ENCODE peak calls at places on chromosomes 3 and 15, in nine cellular contexts. One of them, this sample, is unnamed.

GRCh38 chr15:90617171-90617570 is 87.4 kb downstream of the CRTC3 start:
- DNase-seq in fibroblast of lung: peak
- DNase-seq in iPS DF 6.9: no peak
- DNase-seq in naive thymus-derived CD8-positive, alpha-beta T cell: no peak
- DNase-seq in Peyer's patch: no peak
- DNase-seq in tibial artery: no peak
- DNase-seq in right lobe of liver: no peak
- DNase-seq in GM04504: no peak
- DNase-seq in kidney: no peak
- DNase-seq in this sample: no peak

GRCh38 chr3:153130312-153130977 is 31.6 kb upstream of the RAP2B start:
- DNase-seq in fibroblast of lung: peak
- DNase-seq in iPS DF 6.9: no peak
- DNase-seq in naive thymus-derived CD8-positive, alpha-beta T cell: no peak
- DNase-seq in Peyer's patch: no peak
- DNase-seq in tibial artery: no peak
- DNase-seq in right lobe of liver: no peak
- DNase-seq in GM04504: peak
- DNase-seq in kidney: no peak
- DNase-seq in this sample: no peak

GRCh38 chr3:138438896-138439295 is 4.5 kb downstream of the ESYT3 start:
- DNase-seq in fibroblast of lung: no peak
- DNase-seq in iPS DF 6.9: no peak
- DNase-seq in naive thymus-derived CD8-positive, alpha-beta T cell: no peak
- DNase-seq in Peyer's patch: no peak
- DNase-seq in tibial artery: peak
- DNase-seq in right lobe of liver: no peak
- DNase-seq in GM04504: no peak
- DNase-seq in kidney: no peak
- DNase-seq in this sample: no peak

GRCh38 chr3:3119393-3119851 is 7.3 kb upstream of the TRNT1 start:
- DNase-seq in fibroblast of lung: no peak
- DNase-seq in iPS DF 6.9: no peak
- DNase-seq in naive thymus-derived CD8-positive, alpha-beta T cell: no peak
- DNase-seq in Peyer's patch: no peak
- DNase-seq in tibial artery: no peak
- DNase-seq in right lobe of liver: no peak
- DNase-seq in GM04504: no peak
- DNase-seq in kidney: no peak
- DNase-seq in this sample: no peak

GRCh38 chr3:109336272-109336957 is 931 bp downstream of the DPPA4 start:
- DNase-seq in fibroblast of lung: peak
- DNase-seq in iPS DF 6.9: no peak
- DNase-seq in naive thymus-derived CD8-positive, alpha-beta T cell: no peak
- DNase-seq in Peyer's patch: no peak
- DNase-seq in tibial artery: no peak
- DNase-seq in right lobe of liver: peak
- DNase-seq in GM04504: no peak
- DNase-seq in kidney: no peak
- DNase-seq in this sample: no peak

GRCh38 chr3:126197854-126198584 is 17.6 kb upstream of the ALDH1L1 start:
- DNase-seq in fibroblast of lung: peak
- DNase-seq in iPS DF 6.9: peak
- DNase-seq in naive thymus-derived CD8-positive, alpha-beta T cell: peak
- DNase-seq in Peyer's patch: no peak
- DNase-seq in tibial artery: peak
- DNase-seq in right lobe of liver: peak
- DNase-seq in GM04504: peak
- DNase-seq in kidney: peak
- DNase-seq in this sample: peak

GRCh38 chr3:106206165-106206564 is 337.4 kb upstream of the CBLB start:
- DNase-seq in fibroblast of lung: peak
- DNase-seq in iPS DF 6.9: no peak
- DNase-seq in naive thymus-derived CD8-positive, alpha-beta T cell: no peak
- DNase-seq in Peyer's patch: no peak
- DNase-seq in tibial artery: no peak
- DNase-seq in right lobe of liver: no peak
- DNase-seq in GM04504: peak
- DNase-seq in kidney: no peak
- DNase-seq in this sample: no peak

GRCh38 chr15:26790118-26790517 is 17.3 kb upstream of the GABRB3 start:
- DNase-seq in fibroblast of lung: no peak
- DNase-seq in iPS DF 6.9: no peak
- DNase-seq in naive thymus-derived CD8-positive, alpha-beta T cell: no peak
- DNase-seq in Peyer's patch: no peak
- DNase-seq in tibial artery: no peak
- DNase-seq in right lobe of liver: no peak
- DNase-seq in GM04504: no peak
- DNase-seq in kidney: no peak
- DNase-seq in this sample: no peak

GRCh38 chr15:74954515-74954914 is 2.1 kb downstream of the RPP25 start:
- DNase-seq in fibroblast of lung: peak
- DNase-seq in iPS DF 6.9: no peak
- DNase-seq in naive thymus-derived CD8-positive, alpha-beta T cell: no peak
- DNase-seq in Peyer's patch: no peak
- DNase-seq in tibial artery: no peak
- DNase-seq in right lobe of liver: no peak
- DNase-seq in GM04504: no peak
- DNase-seq in kidney: peak
- DNase-seq in this sample: no peak

GRCh38 chr3:138435840-138436239 is 1.4 kb downstream of the ESYT3 start:
- DNase-seq in fibroblast of lung: no peak
- DNase-seq in iPS DF 6.9: no peak
- DNase-seq in naive thymus-derived CD8-positive, alpha-beta T cell: no peak
- DNase-seq in Peyer's patch: no peak
- DNase-seq in tibial artery: no peak
- DNase-seq in right lobe of liver: no peak
- DNase-seq in GM04504: no peak
- DNase-seq in kidney: no peak
- DNase-seq in this sample: no peak

GRCh38 chr15:72784233-72784876 is 797 bp upstream of the ADPGK start:
- DNase-seq in fibroblast of lung: peak
- DNase-seq in iPS DF 6.9: no peak
- DNase-seq in naive thymus-derived CD8-positive, alpha-beta T cell: peak
- DNase-seq in Peyer's patch: no peak
- DNase-seq in tibial artery: no peak
- DNase-seq in right lobe of liver: no peak
- DNase-seq in GM04504: peak
- DNase-seq in kidney: no peak
- DNase-seq in this sample: no peak

GRCh38 chr3:24460974-24461373 is 33.7 kb downstream of the THRB start:
- DNase-seq in fibroblast of lung: no peak
- DNase-seq in iPS DF 6.9: no peak
- DNase-seq in naive thymus-derived CD8-positive, alpha-beta T cell: no peak
- DNase-seq in Peyer's patch: no peak
- DNase-seq in tibial artery: no peak
- DNase-seq in right lobe of liver: no peak
- DNase-seq in GM04504: no peak
- DNase-seq in kidney: no peak
- DNase-seq in this sample: no peak

GRCh38 chr15:52233405-52233804 is 42.2 kb upstream of the GNB5 start:
- DNase-seq in fibroblast of lung: no peak
- DNase-seq in iPS DF 6.9: no peak
- DNase-seq in naive thymus-derived CD8-positive, alpha-beta T cell: no peak
- DNase-seq in Peyer's patch: no peak
- DNase-seq in tibial artery: no peak
- DNase-seq in right lobe of liver: no peak
- DNase-seq in GM04504: no peak
- DNase-seq in kidney: no peak
- DNase-seq in this sample: no peak

GRCh38 chr3:158105710-158106438 is at the start of gene SHOX2:
- DNase-seq in fibroblast of lung: peak
- DNase-seq in iPS DF 6.9: no peak
- DNase-seq in naive thymus-derived CD8-positive, alpha-beta T cell: peak
- DNase-seq in Peyer's patch: peak
- DNase-seq in tibial artery: peak
- DNase-seq in right lobe of liver: peak
- DNase-seq in GM04504: no peak
- DNase-seq in kidney: peak
- DNase-seq in this sample: no peak

GRCh38 chr3:15148614-15149013 is 49.7 kb upstream of the RBSN start:
- DNase-seq in fibroblast of lung: no peak
- DNase-seq in iPS DF 6.9: peak
- DNase-seq in naive thymus-derived CD8-positive, alpha-beta T cell: no peak
- DNase-seq in Peyer's patch: no peak
- DNase-seq in tibial artery: no peak
- DNase-seq in right lobe of liver: no peak
- DNase-seq in GM04504: no peak
- DNase-seq in kidney: no peak
- DNase-seq in this sample: no peak

GRCh38 chr3:23232016-23232415 is 28.9 kb downstream of the UBE2E2 start:
- DNase-seq in fibroblast of lung: peak
- DNase-seq in iPS DF 6.9: no peak
- DNase-seq in naive thymus-derived CD8-positive, alpha-beta T cell: no peak
- DNase-seq in Peyer's patch: no peak
- DNase-seq in tibial artery: no peak
- DNase-seq in right lobe of liver: no peak
- DNase-seq in GM04504: no peak
- DNase-seq in kidney: no peak
- DNase-seq in this sample: no peak

GRCh38 chr3:124401841-124402240 is 328.4 kb upstream of the UMPS start:
- DNase-seq in fibroblast of lung: peak
- DNase-seq in iPS DF 6.9: no peak
- DNase-seq in naive thymus-derived CD8-positive, alpha-beta T cell: no peak
- DNase-seq in Peyer's patch: no peak
- DNase-seq in tibial artery: no peak
- DNase-seq in right lobe of liver: no peak
- DNase-seq in GM04504: no peak
- DNase-seq in kidney: no peak
- DNase-seq in this sample: no peak

GRCh38 chr15:75171408-75171807 is 30.3 kb upstream of the C15orf39 start:
- DNase-seq in fibroblast of lung: peak
- DNase-seq in iPS DF 6.9: no peak
- DNase-seq in naive thymus-derived CD8-positive, alpha-beta T cell: no peak
- DNase-seq in Peyer's patch: no peak
- DNase-seq in tibial artery: no peak
- DNase-seq in right lobe of liver: no peak
- DNase-seq in GM04504: peak
- DNase-seq in kidney: no peak
- DNase-seq in this sample: no peak

GRCh38 chr3:13452490-13453335 is 27.4 kb upstream of the HDAC11 start:
- DNase-seq in fibroblast of lung: peak
- DNase-seq in iPS DF 6.9: no peak
- DNase-seq in naive thymus-derived CD8-positive, alpha-beta T cell: peak
- DNase-seq in Peyer's patch: peak
- DNase-seq in tibial artery: no peak
- DNase-seq in right lobe of liver: peak
- DNase-seq in GM04504: peak
- DNase-seq in kidney: no peak
- DNase-seq in this sample: peak

GRCh38 chr15:27268923-27269322 is 297.9 kb downstream of the GABRG3 start:
- DNase-seq in fibroblast of lung: peak
- DNase-seq in iPS DF 6.9: no peak
- DNase-seq in naive thymus-derived CD8-positive, alpha-beta T cell: no peak
- DNase-seq in Peyer's patch: no peak
- DNase-seq in tibial artery: no peak
- DNase-seq in right lobe of liver: no peak
- DNase-seq in GM04504: no peak
- DNase-seq in kidney: no peak
- DNase-seq in this sample: no peak

GRCh38 chr3:111998661-111999641 is at the start of gene TAGLN3:
- DNase-seq in fibroblast of lung: peak
- DNase-seq in iPS DF 6.9: no peak
- DNase-seq in naive thymus-derived CD8-positive, alpha-beta T cell: no peak
- DNase-seq in Peyer's patch: peak
- DNase-seq in tibial artery: no peak
- DNase-seq in right lobe of liver: no peak
- DNase-seq in GM04504: no peak
- DNase-seq in kidney: peak
- DNase-seq in this sample: no peak

GRCh38 chr3:71313844-71314243 is 269.7 kb downstream of the FOXP1 start:
- DNase-seq in fibroblast of lung: no peak
- DNase-seq in iPS DF 6.9: no peak
- DNase-seq in naive thymus-derived CD8-positive, alpha-beta T cell: no peak
- DNase-seq in Peyer's patch: no peak
- DNase-seq in tibial artery: no peak
- DNase-seq in right lobe of liver: no peak
- DNase-seq in GM04504: no peak
- DNase-seq in kidney: no peak
- DNase-seq in this sample: no peak

GRCh38 chr3:129822679-129823078 is 70.8 kb downstream of the TMCC1 start:
- DNase-seq in fibroblast of lung: peak
- DNase-seq in iPS DF 6.9: no peak
- DNase-seq in naive thymus-derived CD8-positive, alpha-beta T cell: no peak
- DNase-seq in Peyer's patch: no peak
- DNase-seq in tibial artery: no peak
- DNase-seq in right lobe of liver: no peak
- DNase-seq in GM04504: peak
- DNase-seq in kidney: no peak
- DNase-seq in this sample: no peak

GRCh38 chr3:101890716-101891115 is 41.4 kb downstream of the NFKBIZ start:
- DNase-seq in fibroblast of lung: peak
- DNase-seq in iPS DF 6.9: no peak
- DNase-seq in naive thymus-derived CD8-positive, alpha-beta T cell: no peak
- DNase-seq in Peyer's patch: no peak
- DNase-seq in tibial artery: no peak
- DNase-seq in right lobe of liver: no peak
- DNase-seq in GM04504: no peak
- DNase-seq in kidney: no peak
- DNase-seq in this sample: no peak

GRCh38 chr3:78979083-78979482 is 788.7 kb downstream of the ROBO1 start:
- DNase-seq in fibroblast of lung: no peak
- DNase-seq in iPS DF 6.9: no peak
- DNase-seq in naive thymus-derived CD8-positive, alpha-beta T cell: no peak
- DNase-seq in Peyer's patch: no peak
- DNase-seq in tibial artery: no peak
- DNase-seq in right lobe of liver: no peak
- DNase-seq in GM04504: no peak
- DNase-seq in kidney: no peak
- DNase-seq in this sample: no peak